ENCODE peak calls at places on chromosomes 12 and 14, in six cellular contexts. One of them, this sample, is unnamed.

GRCh38 chr14:29865299-29865698 is 62.3 kb downstream of the PRKD1 start:
- DNase-seq in ELR: no peak
- DNase-seq in stimulated activated CD4-positive, alpha-beta T cell treated with anti-CD3 and anti-CD28 coated beads, TNF-alpha, amount 100 ng/mL, for 1 hour: no peak
- DNase-seq in HepG2: no peak
- DNase-seq in lower lobe of right lung: no peak
- DNase-seq in HFFc6: no peak
- DNase-seq in this sample: peak; percentile 39

GRCh38 chr12:120468846-120469449 is 600 bp downstream of the SRSF9 start:
- DNase-seq in ELR: peak; percentile 35
- DNase-seq in stimulated activated CD4-positive, alpha-beta T cell treated with anti-CD3 and anti-CD28 coated beads, TNF-alpha, amount 100 ng/mL, for 1 hour: peak; percentile 35
- DNase-seq in HepG2: no peak
- DNase-seq in lower lobe of right lung: peak; percentile 57
- DNase-seq in HFFc6: peak; percentile 16
- DNase-seq in this sample: no peak

GRCh38 chr14:101101456-101102056 is 198.0 kb upstream of the RTL1 start:
- DNase-seq in ELR: no peak
- DNase-seq in stimulated activated CD4-positive, alpha-beta T cell treated with anti-CD3 and anti-CD28 coated beads, TNF-alpha, amount 100 ng/mL, for 1 hour: no peak
- DNase-seq in HepG2: no peak
- DNase-seq in lower lobe of right lung: no peak
- DNase-seq in HFFc6: no peak
- DNase-seq in this sample: peak; percentile 16

GRCh38 chr14:97120204-97121120 is 323.3 kb downstream of the VRK1 start:
- DNase-seq in ELR: no peak
- DNase-seq in stimulated activated CD4-positive, alpha-beta T cell treated with anti-CD3 and anti-CD28 coated beads, TNF-alpha, amount 100 ng/mL, for 1 hour: peak; percentile 16
- DNase-seq in HepG2: no peak
- DNase-seq in lower lobe of right lung: no peak
- DNase-seq in HFFc6: no peak
- DNase-seq in this sample: no peak

GRCh38 chr12:57212701-57213067 is 3.9 kb upstream of the NXPH4 start:
- DNase-seq in ELR: no peak
- DNase-seq in stimulated activated CD4-positive, alpha-beta T cell treated with anti-CD3 and anti-CD28 coated beads, TNF-alpha, amount 100 ng/mL, for 1 hour: no peak
- DNase-seq in HepG2: no peak
- DNase-seq in lower lobe of right lung: no peak
- DNase-seq in HFFc6: no peak
- DNase-seq in this sample: no peak

GRCh38 chr14:23095196-23096108 is at the start of gene C14orf119:
- DNase-seq in ELR: peak; percentile 100
- DNase-seq in stimulated activated CD4-positive, alpha-beta T cell treated with anti-CD3 and anti-CD28 coated beads, TNF-alpha, amount 100 ng/mL, for 1 hour: peak; percentile 99
- DNase-seq in HepG2: peak; percentile 100
- DNase-seq in lower lobe of right lung: peak; percentile 99
- DNase-seq in HFFc6: peak; percentile 100
- DNase-seq in this sample: no peak

GRCh38 chr12:12839886-12840285 is 26.7 kb downstream of the DDX47 start:
- DNase-seq in ELR: peak; percentile 97
- DNase-seq in stimulated activated CD4-positive, alpha-beta T cell treated with anti-CD3 and anti-CD28 coated beads, TNF-alpha, amount 100 ng/mL, for 1 hour: no peak
- DNase-seq in HepG2: no peak
- DNase-seq in lower lobe of right lung: no peak
- DNase-seq in HFFc6: peak; percentile 91
- DNase-seq in this sample: no peak

GRCh38 chr12:563250-563781 is 99.9 kb downstream of the NINJ2 start:
- DNase-seq in ELR: peak; percentile 63
- DNase-seq in stimulated activated CD4-positive, alpha-beta T cell treated with anti-CD3 and anti-CD28 coated beads, TNF-alpha, amount 100 ng/mL, for 1 hour: no peak
- DNase-seq in HepG2: no peak
- DNase-seq in lower lobe of right lung: no peak
- DNase-seq in HFFc6: no peak
- DNase-seq in this sample: no peak

GRCh38 chr12:69254046-69254445 is 14.7 kb downstream of the CPSF6 start:
- DNase-seq in ELR: peak; percentile 65
- DNase-seq in stimulated activated CD4-positive, alpha-beta T cell treated with anti-CD3 and anti-CD28 coated beads, TNF-alpha, amount 100 ng/mL, for 1 hour: no peak
- DNase-seq in HepG2: peak; percentile 55
- DNase-seq in lower lobe of right lung: no peak
- DNase-seq in HFFc6: peak; percentile 38
- DNase-seq in this sample: peak; percentile 9

GRCh38 chr12:116406529-116406928 is 129.0 kb upstream of the MED13L start:
- DNase-seq in ELR: peak; percentile 87
- DNase-seq in stimulated activated CD4-positive, alpha-beta T cell treated with anti-CD3 and anti-CD28 coated beads, TNF-alpha, amount 100 ng/mL, for 1 hour: no peak
- DNase-seq in HepG2: peak; percentile 71
- DNase-seq in lower lobe of right lung: peak; percentile 77
- DNase-seq in HFFc6: peak; percentile 89
- DNase-seq in this sample: no peak

GRCh38 chr12:132228535-132229422 is 84.5 kb downstream of the NOC4L start:
- DNase-seq in ELR: no peak
- DNase-seq in stimulated activated CD4-positive, alpha-beta T cell treated with anti-CD3 and anti-CD28 coated beads, TNF-alpha, amount 100 ng/mL, for 1 hour: no peak
- DNase-seq in HepG2: no peak
- DNase-seq in lower lobe of right lung: no peak
- DNase-seq in HFFc6: no peak
- DNase-seq in this sample: no peak

GRCh38 chr12:57129311-57130288 is 1.3 kb downstream of the LRP1 start:
- DNase-seq in ELR: peak; percentile 63
- DNase-seq in stimulated activated CD4-positive, alpha-beta T cell treated with anti-CD3 and anti-CD28 coated beads, TNF-alpha, amount 100 ng/mL, for 1 hour: no peak
- DNase-seq in HepG2: no peak
- DNase-seq in lower lobe of right lung: no peak
- DNase-seq in HFFc6: peak; percentile 57
- DNase-seq in this sample: no peak

GRCh38 chr12:57000393-57000792 is 6.0 kb downstream of the ZBTB39 start:
- DNase-seq in ELR: peak; percentile 37
- DNase-seq in stimulated activated CD4-positive, alpha-beta T cell treated with anti-CD3 and anti-CD28 coated beads, TNF-alpha, amount 100 ng/mL, for 1 hour: no peak
- DNase-seq in HepG2: no peak
- DNase-seq in lower lobe of right lung: no peak
- DNase-seq in HFFc6: peak; percentile 45
- DNase-seq in this sample: no peak

GRCh38 chr14:76917158-76917596 is 91.0 kb downstream of the LRRC74A start:
- DNase-seq in ELR: peak; percentile 89
- DNase-seq in stimulated activated CD4-positive, alpha-beta T cell treated with anti-CD3 and anti-CD28 coated beads, TNF-alpha, amount 100 ng/mL, for 1 hour: no peak
- DNase-seq in HepG2: peak; percentile 80
- DNase-seq in lower lobe of right lung: no peak
- DNase-seq in HFFc6: peak; percentile 80
- DNase-seq in this sample: no peak

GRCh38 chr14:102799684-102800562 is 22.7 kb downstream of the TRAF3 start:
- DNase-seq in ELR: peak; percentile 26
- DNase-seq in stimulated activated CD4-positive, alpha-beta T cell treated with anti-CD3 and anti-CD28 coated beads, TNF-alpha, amount 100 ng/mL, for 1 hour: no peak
- DNase-seq in HepG2: no peak
- DNase-seq in lower lobe of right lung: no peak
- DNase-seq in HFFc6: peak; percentile 84
- DNase-seq in this sample: no peak

GRCh38 chr12:113537751-113538087 is 66.0 kb upstream of the LHX5 start:
- DNase-seq in ELR: peak; percentile 49
- DNase-seq in stimulated activated CD4-positive, alpha-beta T cell treated with anti-CD3 and anti-CD28 coated beads, TNF-alpha, amount 100 ng/mL, for 1 hour: no peak
- DNase-seq in HepG2: no peak
- DNase-seq in lower lobe of right lung: no peak
- DNase-seq in HFFc6: no peak
- DNase-seq in this sample: no peak

GRCh38 chr12:120453977-120454376 is 7.7 kb downstream of the GATC start:
- DNase-seq in ELR: peak; percentile 66
- DNase-seq in stimulated activated CD4-positive, alpha-beta T cell treated with anti-CD3 and anti-CD28 coated beads, TNF-alpha, amount 100 ng/mL, for 1 hour: no peak
- DNase-seq in HepG2: peak; percentile 45
- DNase-seq in lower lobe of right lung: no peak
- DNase-seq in HFFc6: no peak
- DNase-seq in this sample: no peak

GRCh38 chr12:6236641-6236940 is 36.4 kb downstream of the CD9 start:
- DNase-seq in ELR: no peak
- DNase-seq in stimulated activated CD4-positive, alpha-beta T cell treated with anti-CD3 and anti-CD28 coated beads, TNF-alpha, amount 100 ng/mL, for 1 hour: no peak
- DNase-seq in HepG2: no peak
- DNase-seq in lower lobe of right lung: no peak
- DNase-seq in HFFc6: no peak
- DNase-seq in this sample: no peak

GRCh38 chr12:65389436-65389835 is 111.0 kb downstream of the MSRB3 start:
- DNase-seq in ELR: no peak
- DNase-seq in stimulated activated CD4-positive, alpha-beta T cell treated with anti-CD3 and anti-CD28 coated beads, TNF-alpha, amount 100 ng/mL, for 1 hour: no peak
- DNase-seq in HepG2: no peak
- DNase-seq in lower lobe of right lung: no peak
- DNase-seq in HFFc6: no peak
- DNase-seq in this sample: no peak

GRCh38 chr14:79825046-79825521 is 386.2 kb downstream of the DIO2 start:
- DNase-seq in ELR: no peak
- DNase-seq in stimulated activated CD4-positive, alpha-beta T cell treated with anti-CD3 and anti-CD28 coated beads, TNF-alpha, amount 100 ng/mL, for 1 hour: no peak
- DNase-seq in HepG2: no peak
- DNase-seq in lower lobe of right lung: no peak
- DNase-seq in HFFc6: no peak
- DNase-seq in this sample: no peak

GRCh38 chr14:99971929-99972747 is 93.1 kb upstream of the EVL start:
- DNase-seq in ELR: peak; percentile 39
- DNase-seq in stimulated activated CD4-positive, alpha-beta T cell treated with anti-CD3 and anti-CD28 coated beads, TNF-alpha, amount 100 ng/mL, for 1 hour: no peak
- DNase-seq in HepG2: no peak
- DNase-seq in lower lobe of right lung: no peak
- DNase-seq in HFFc6: no peak
- DNase-seq in this sample: no peak

GRCh38 chr12:4626543-4626942 is 22.3 kb downstream of the AKAP3 start:
- DNase-seq in ELR: no peak
- DNase-seq in stimulated activated CD4-positive, alpha-beta T cell treated with anti-CD3 and anti-CD28 coated beads, TNF-alpha, amount 100 ng/mL, for 1 hour: no peak
- DNase-seq in HepG2: no peak
- DNase-seq in lower lobe of right lung: no peak
- DNase-seq in HFFc6: no peak
- DNase-seq in this sample: no peak